ENCODE peak calls at places on chromosomes 2 and 18, in five cellular contexts. G, Y, P, H and L are unnamed samples.

GRCh38 chr2:69997296-69998184 is 36.1 kb upstream of the ASPRV1 start:
- DNase-seq in G (peak; percentile 53), P (peak; percentile 83), H (peak; percentile 81), Y (peak; percentile 71), L (peak; percentile 99)

GRCh38 chr18:39780774-39781173 is 2174.3 kb upstream of the PIK3C3 start:
- DNase-seq in P (no peak), Y (no peak), H (no peak), G (no peak), L (no peak)

GRCh38 chr2:176130153-176130916 is 830 bp downstream of the HOXD8 start:
- DNase-seq in Y (no peak), P (peak; percentile 78), H (no peak), G (peak; percentile 58), L (peak; percentile 33)

GRCh38 chr18:36783792-36784191 is 45.0 kb downstream of the TPGS2 start:
- DNase-seq in Y (no peak), G (no peak), H (no peak), P (no peak), L (no peak)

GRCh38 chr2:128562471-128563347 is 244.0 kb upstream of the HS6ST1 start:
- DNase-seq in Y (peak; percentile 81), P (no peak), G (no peak), H (no peak), L (peak; percentile 72)

GRCh38 chr2:179422037-179422643 is 157.5 kb upstream of the SESTD1 start:
- DNase-seq in H (peak; percentile 47), G (peak; percentile 68), P (peak; percentile 92), Y (peak; percentile 77), L (peak; percentile 85)

GRCh38 chr2:116988303-116988702 is 826.2 kb upstream of the DDX18 start:
- DNase-seq in G (no peak), P (no peak), H (peak; percentile 6), Y (no peak), L (no peak)

GRCh38 chr18:39596891-39597290 is 2031.3 kb upstream of the CELF4 start:
- DNase-seq in P (no peak), H (no peak), Y (no peak), G (no peak), L (no peak)

GRCh38 chr2:209495855-209496585 is 72.2 kb downstream of the MAP2 start:
- DNase-seq in Y (peak; percentile 98), H (peak; percentile 95), P (no peak), G (no peak), L (peak; percentile 91)

GRCh38 chr2:118954297-118955060 is 12.5 kb downstream of the MARCO start:
- DNase-seq in H (no peak), G (no peak), Y (no peak), P (no peak), L (no peak)

GRCh38 chr2:195337597-195337996 is 319.4 kb upstream of the SLC39A10 start:
- DNase-seq in Y (no peak), P (no peak), G (no peak), H (no peak), L (no peak)

GRCh38 chr2:4628931-4629565 is 925.7 kb downstream of the DCDC2C start:
- DNase-seq in G (no peak), P (peak; percentile 54), H (no peak), Y (no peak), L (no peak)

GRCh38 chr2:142857247-142858154 is 20.0 kb upstream of the KYNU start:
- DNase-seq in P (no peak), Y (peak; percentile 46), G (no peak), H (peak; percentile 46), L (peak; percentile 38)

GRCh38 chr2:20576598-20577115 is 74.2 kb downstream of the HS1BP3 start:
- DNase-seq in Y (no peak), G (no peak), H (no peak), P (no peak), L (no peak)

GRCh38 chr18:45384137-45384998 is 230.9 kb upstream of the SLC14A2 start:
- DNase-seq in H (peak; percentile 48), Y (peak; percentile 35), P (peak; percentile 87), G (peak; percentile 72), L (peak; percentile 49)

GRCh38 chr2:145022021-145022670 is 502.2 kb upstream of the ZEB2 start:
- DNase-seq in P (no peak), G (no peak), H (no peak), Y (peak; percentile 28), L (no peak)
- H3K9ac ChIP-seq in P (no peak overlapping the region), G (no peak overlapping the region), H (no peak overlapping the region), Y (peak overlapping the region; percentile 19), L (no peak overlapping the region)

GRCh38 chr2:101474752-101475384 is at the start of gene RFX8:
- DNase-seq in Y (peak; percentile 95), P (peak; percentile 63), H (peak; percentile 76), G (no peak), L (peak; percentile 55)
- H3K9ac ChIP-seq in Y (peak within 1 kb of the TSS; percentile 70), P (no peak within 1 kb of the TSS), H (no peak within 1 kb of the TSS), G (no peak within 1 kb of the TSS), L (no peak within 1 kb of the TSS)

DNA sequence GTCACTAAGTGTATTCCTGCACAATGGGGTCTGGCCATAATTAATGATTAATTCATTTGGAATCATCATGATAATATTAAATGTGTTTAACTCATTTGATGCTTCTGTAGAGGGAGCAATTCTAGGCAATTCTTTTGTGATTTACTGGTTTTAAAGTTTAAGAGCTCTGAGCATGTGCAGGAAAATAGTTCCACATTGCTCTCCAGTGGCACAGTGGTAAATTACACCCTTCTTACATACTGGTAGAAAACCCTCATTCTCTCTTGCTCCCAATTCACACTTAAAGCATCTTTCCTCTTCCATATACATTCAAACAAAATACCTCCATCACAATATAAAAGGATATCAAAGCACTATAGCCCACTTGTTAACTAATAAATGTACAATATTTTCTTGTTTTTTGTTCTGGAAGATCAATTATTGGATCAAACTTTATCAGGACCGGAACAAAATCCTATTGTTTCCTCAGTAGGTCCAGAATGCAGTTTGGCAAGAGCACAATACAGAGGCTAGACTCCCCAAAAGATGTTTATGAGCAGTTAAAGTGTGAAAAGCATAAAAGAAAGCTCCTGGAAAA is 844.3 kb downstream of the MBD2 start:
- DNase-seq in P (peak; percentile 51), Y (peak; percentile 31), G (no peak), H (peak; percentile 14), L (peak; percentile 61)
- H3K9ac ChIP-seq in P (no peak overlapping the region), Y (no peak overlapping the region), G (no peak overlapping the region), H (no peak overlapping the region), L (no peak overlapping the region)

GRCh38 chr2:101750688-101751087 is 53.2 kb downstream of the MAP4K4 start:
- DNase-seq in P (no peak), G (no peak), H (no peak), Y (no peak), L (no peak)
- H3K9ac ChIP-seq in P (no peak overlapping the region), G (no peak overlapping the region), H (no peak overlapping the region), Y (no peak overlapping the region), L (no peak overlapping the region)

GRCh38 chr18:3379685-3380084 is 70.3 kb upstream of the TGIF1 start:
- DNase-seq in P (no peak), G (no peak), H (no peak), Y (no peak), L (no peak)

GRCh38 chr18:3388323-3388722 is 61.6 kb upstream of the TGIF1 start:
- DNase-seq in P (no peak), H (no peak), G (no peak), Y (no peak), L (no peak)

GRCh38 chr18:3380384-3380961 is 69.5 kb upstream of the TGIF1 start:
- DNase-seq in Y (peak; percentile 58), G (no peak), P (no peak), H (peak; percentile 82), L (peak; percentile 61)

GRCh38 chr18:3384664-3385189 is 65.2 kb upstream of the TGIF1 start:
- DNase-seq in G (no peak), Y (no peak), H (no peak), P (no peak), L (no peak)

DNA sequence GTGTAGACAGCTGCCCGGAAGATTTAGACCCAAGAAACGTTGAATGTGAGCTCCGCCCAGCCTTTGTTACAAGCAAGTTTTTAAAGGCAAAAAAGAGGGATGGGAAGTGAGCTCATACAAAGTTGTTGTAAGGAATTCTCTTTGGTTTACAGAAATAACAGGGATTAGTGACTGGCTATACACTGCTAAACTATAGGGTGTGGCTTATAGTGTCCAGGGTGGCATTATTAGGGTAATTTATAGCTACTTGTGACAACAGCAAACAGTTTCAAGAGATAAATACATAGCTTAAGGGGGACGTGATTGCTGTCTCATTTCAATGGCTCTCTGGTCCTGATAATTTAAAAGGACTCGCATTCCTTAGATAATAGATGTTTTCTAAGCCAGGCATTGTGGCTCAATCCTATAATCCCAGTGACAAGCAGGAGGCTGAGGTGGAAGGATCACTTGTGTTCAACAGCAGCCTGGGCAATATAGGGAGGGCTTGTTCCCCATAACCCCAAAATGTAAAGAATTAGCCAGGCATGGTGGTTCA is 66.5 kb upstream of the TGIF1 start:
- DNase-seq in P (peak; percentile 50), G (no peak), Y (no peak), H (no peak), L (peak; percentile 60)
- H3K9ac ChIP-seq in P (no peak overlapping the region), G (no peak overlapping the region), Y (no peak overlapping the region), H (no peak overlapping the region), L (no peak overlapping the region)

GRCh38 chr2:27856386-27856785 is 33.8 kb downstream of the RBKS start:
- DNase-seq in G (no peak), Y (no peak), H (no peak), P (no peak), L (no peak)
- H3K9ac ChIP-seq in G (no peak overlapping the region), Y (no peak overlapping the region), H (no peak overlapping the region), P (no peak overlapping the region), L (no peak overlapping the region)

GRCh38 chr2:23387221-23387550 is 2.2 kb downstream of the KLHL29 start:
- DNase-seq in Y (peak; percentile 19), H (no peak), P (no peak), G (no peak), L (peak; percentile 58)

GRCh38 chr2:23390152-23390551 is 5.2 kb downstream of the KLHL29 start:
- DNase-seq in P (no peak), G (no peak), H (no peak), Y (no peak), L (peak; percentile 65)

GRCh38 chr2:23388292-23388691 is 3.3 kb downstream of the KLHL29 start:
- DNase-seq in P (no peak), G (no peak), H (no peak), Y (no peak), L (no peak)

GRCh38 chr2:23387849-23388248 is 2.9 kb downstream of the KLHL29 start:
- DNase-seq in H (no peak), Y (no peak), G (no peak), P (no peak), L (no peak)

DNA sequence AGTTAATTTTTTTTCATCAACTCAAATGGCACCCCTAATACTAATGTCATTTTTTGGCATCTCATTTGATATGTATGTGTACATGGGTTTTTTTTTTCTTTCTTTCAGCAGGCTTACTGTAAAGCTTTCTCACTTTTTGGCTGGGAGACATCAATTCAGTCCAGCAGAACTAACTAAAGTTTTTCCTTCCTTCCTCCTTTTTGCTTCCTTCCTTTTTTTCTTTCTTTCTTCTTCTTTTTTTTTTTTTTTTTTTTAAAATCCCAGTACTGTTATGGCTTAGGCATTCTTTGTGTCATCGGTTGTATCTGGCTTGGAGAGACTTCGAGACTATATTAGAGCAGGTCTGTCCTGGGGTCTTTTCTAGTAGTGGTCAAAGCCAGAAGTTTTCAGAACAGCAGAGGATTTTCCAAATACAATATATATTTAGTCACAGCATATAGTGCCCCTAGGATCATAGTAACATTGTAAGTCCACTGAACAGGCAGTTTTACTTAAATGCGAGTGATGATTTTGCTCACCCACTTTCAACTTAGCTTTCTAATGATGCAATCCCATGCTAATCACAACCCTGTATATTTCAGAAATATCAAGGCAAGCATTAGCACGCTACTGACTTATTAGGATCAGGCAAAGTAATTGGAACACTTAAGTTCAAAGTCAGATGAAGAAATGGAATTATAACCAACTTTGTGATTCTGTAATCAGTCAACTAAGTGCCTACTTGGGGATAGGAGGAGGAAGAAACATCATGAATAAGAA is 4.0 kb downstream of the KLHL29 start:
- DNase-seq in G (no peak), P (no peak), Y (no peak), H (no peak), L (no peak)
- H3K9ac ChIP-seq in G (no peak overlapping the region), P (no peak overlapping the region), Y (no peak overlapping the region), H (no peak overlapping the region), L (no peak overlapping the region)